ENCODE peak calls at places on chromosomes 4 and X, in ten cellular contexts. One of them, this sample, is unnamed.

GRCh38 chr4:151888367-151888866 is 127.6 kb upstream of the GATB start:
- DNase-seq in transverse colon: no peak
- DNase-seq in fibroblast of lung: no peak
- DNase-seq in AG10803: no peak
- DNase-seq in foreskin fibroblast: no peak
- DNase-seq in OCI-LY7: no peak
- DNase-seq in pancreas: no peak
- DNase-seq in fibroblast of the aortic adventitia: no peak
- DNase-seq in heart left ventricle: no peak
- DNase-seq in A549: no peak
- DNase-seq in this sample: no peak

GRCh38 chr4:174437324-174437723 is 85.0 kb downstream of the HPGD start:
- DNase-seq in AG10803: peak; percentile 84
- DNase-seq in transverse colon: no peak
- DNase-seq in fibroblast of the aortic adventitia: peak; percentile 94
- DNase-seq in A549: peak; percentile 43
- DNase-seq in OCI-LY7: no peak
- DNase-seq in pancreas: no peak
- DNase-seq in heart left ventricle: no peak
- DNase-seq in foreskin fibroblast: peak; percentile 33
- DNase-seq in fibroblast of lung: peak; percentile 96
- DNase-seq in this sample: peak; percentile 48

GRCh38 chr4:157664726-157665125 is 444.2 kb downstream of the GRIA2 start:
- DNase-seq in foreskin fibroblast: peak; percentile 41
- DNase-seq in pancreas: no peak
- DNase-seq in A549: no peak
- DNase-seq in fibroblast of the aortic adventitia: peak; percentile 12
- DNase-seq in heart left ventricle: no peak
- DNase-seq in fibroblast of lung: peak; percentile 74
- DNase-seq in AG10803: peak; percentile 49
- DNase-seq in OCI-LY7: no peak
- DNase-seq in transverse colon: no peak
- DNase-seq in this sample: peak; percentile 17

GRCh38 chrX:44344194-44344593 is 722 bp upstream of the EFHC2 start:
- DNase-seq in A549: no peak
- DNase-seq in foreskin fibroblast: no peak
- DNase-seq in AG10803: no peak
- DNase-seq in pancreas: no peak
- DNase-seq in fibroblast of the aortic adventitia: no peak
- DNase-seq in heart left ventricle: peak; percentile 55
- DNase-seq in transverse colon: peak; percentile 38
- DNase-seq in OCI-LY7: no peak
- DNase-seq in fibroblast of lung: no peak
- DNase-seq in this sample: no peak

GRCh38 chrX:76428243-76429130 is 977 bp downstream of the MAGEE1 start:
- DNase-seq in heart left ventricle: peak; percentile 54
- DNase-seq in fibroblast of lung: no peak
- DNase-seq in OCI-LY7: no peak
- DNase-seq in foreskin fibroblast: no peak
- DNase-seq in AG10803: no peak
- DNase-seq in pancreas: peak; percentile 15
- DNase-seq in fibroblast of the aortic adventitia: no peak
- DNase-seq in transverse colon: peak; percentile 14
- DNase-seq in A549: no peak
- DNase-seq in this sample: no peak

GRCh38 chr4:113613503-113613902 is 148.0 kb downstream of the CAMK2D start:
- DNase-seq in A549: no peak
- DNase-seq in heart left ventricle: no peak
- DNase-seq in AG10803: no peak
- DNase-seq in foreskin fibroblast: no peak
- DNase-seq in fibroblast of the aortic adventitia: no peak
- DNase-seq in transverse colon: no peak
- DNase-seq in pancreas: no peak
- DNase-seq in fibroblast of lung: peak; percentile 7
- DNase-seq in OCI-LY7: no peak
- DNase-seq in this sample: no peak

GRCh38 chr4:145839151-145839550 is 99.5 kb downstream of the ZNF827 start:
- DNase-seq in fibroblast of the aortic adventitia: no peak
- DNase-seq in OCI-LY7: no peak
- DNase-seq in transverse colon: no peak
- DNase-seq in foreskin fibroblast: no peak
- DNase-seq in fibroblast of lung: peak; percentile 83
- DNase-seq in A549: no peak
- DNase-seq in heart left ventricle: no peak
- DNase-seq in pancreas: no peak
- DNase-seq in AG10803: no peak
- DNase-seq in this sample: peak; percentile 10

GRCh38 chrX:7389576-7389975 is 241.6 kb upstream of the PUDP start:
- DNase-seq in OCI-LY7: no peak
- DNase-seq in A549: no peak
- DNase-seq in transverse colon: no peak
- DNase-seq in foreskin fibroblast: peak; percentile 20
- DNase-seq in AG10803: peak; percentile 11
- DNase-seq in pancreas: no peak
- DNase-seq in heart left ventricle: no peak
- DNase-seq in fibroblast of the aortic adventitia: no peak
- DNase-seq in fibroblast of lung: no peak
- DNase-seq in this sample: no peak

GRCh38 chr4:2058264-2059033 is 678 bp upstream of the NAT8L start:
- DNase-seq in OCI-LY7: no peak
- DNase-seq in pancreas: no peak
- DNase-seq in foreskin fibroblast: no peak
- DNase-seq in heart left ventricle: peak; percentile 36
- DNase-seq in fibroblast of lung: no peak
- DNase-seq in A549: peak; percentile 49
- DNase-seq in transverse colon: no peak
- DNase-seq in AG10803: no peak
- DNase-seq in fibroblast of the aortic adventitia: no peak
- DNase-seq in this sample: no peak

GRCh38 chr4:2061208-2062131 is 2.3 kb downstream of the NAT8L start:
- DNase-seq in fibroblast of the aortic adventitia: no peak
- DNase-seq in AG10803: no peak
- DNase-seq in pancreas: no peak
- DNase-seq in OCI-LY7: no peak
- DNase-seq in transverse colon: no peak
- DNase-seq in foreskin fibroblast: no peak
- DNase-seq in heart left ventricle: peak; percentile 57
- DNase-seq in fibroblast of lung: no peak
- DNase-seq in A549: no peak
- DNase-seq in this sample: no peak

GRCh38 chr4:2060578-2061207 is 1.6 kb downstream of the NAT8L start:
- DNase-seq in fibroblast of the aortic adventitia: no peak
- DNase-seq in foreskin fibroblast: no peak
- DNase-seq in heart left ventricle: peak; percentile 54
- DNase-seq in AG10803: no peak
- DNase-seq in OCI-LY7: no peak
- DNase-seq in A549: no peak
- DNase-seq in transverse colon: peak; percentile 32
- DNase-seq in fibroblast of lung: no peak
- DNase-seq in pancreas: no peak
- DNase-seq in this sample: no peak

GRCh38 chr4:2059034-2059725 is at the start of gene NAT8L:
- DNase-seq in pancreas: peak; percentile 45
- DNase-seq in fibroblast of the aortic adventitia: no peak
- DNase-seq in AG10803: no peak
- DNase-seq in foreskin fibroblast: no peak
- DNase-seq in A549: peak; percentile 48
- DNase-seq in transverse colon: no peak
- DNase-seq in fibroblast of lung: no peak
- DNase-seq in heart left ventricle: peak; percentile 54
- DNase-seq in OCI-LY7: peak; percentile 22
- DNase-seq in this sample: peak; percentile 12

DNA sequence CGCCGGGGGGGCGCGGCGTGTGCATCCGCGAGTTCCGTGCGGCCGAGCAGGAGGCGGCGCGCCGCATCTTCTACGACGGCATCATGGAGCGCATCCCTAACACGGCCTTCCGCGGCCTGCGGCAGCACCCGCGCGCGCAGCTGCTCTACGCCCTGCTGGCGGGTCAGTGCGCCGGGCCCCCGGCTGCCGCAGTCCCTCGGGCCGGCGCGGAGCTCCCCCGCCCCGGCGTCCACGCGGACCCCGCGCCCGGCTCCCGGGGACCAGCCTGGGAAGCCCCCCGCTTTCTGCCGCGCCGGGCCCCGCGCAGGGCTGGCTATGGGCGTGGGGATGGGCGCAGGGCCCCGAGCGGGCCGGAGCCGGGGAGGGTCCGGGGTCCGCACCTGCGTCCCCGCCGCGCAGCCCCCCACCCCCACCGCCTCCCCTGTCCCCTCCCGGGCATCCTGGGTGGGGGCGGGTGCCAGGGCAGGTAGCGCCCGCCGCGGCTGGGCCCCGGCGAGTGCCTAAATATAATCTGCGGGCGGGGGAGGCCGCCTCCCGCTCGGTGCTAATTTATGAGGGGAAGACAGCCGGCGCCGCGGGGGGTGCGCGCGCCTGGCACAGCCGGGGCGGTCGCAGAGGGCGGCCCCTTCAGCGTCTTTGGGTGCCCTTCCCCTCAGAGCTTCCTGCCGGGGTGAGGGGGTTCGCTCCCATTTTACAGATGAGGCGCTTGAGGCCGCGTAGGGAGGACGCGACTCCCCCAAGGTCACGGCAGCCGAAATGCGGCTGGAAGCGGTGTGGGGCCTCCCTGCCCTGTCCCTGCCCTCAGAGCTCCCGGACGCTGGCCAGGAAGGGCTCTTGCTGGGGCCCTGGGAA is 825 bp downstream of the NAT8L start:
- DNase-seq in fibroblast of lung: no peak
- DNase-seq in transverse colon: no peak
- DNase-seq in heart left ventricle: peak; percentile 54
- DNase-seq in pancreas: no peak
- DNase-seq in fibroblast of the aortic adventitia: no peak
- DNase-seq in foreskin fibroblast: no peak
- DNase-seq in OCI-LY7: no peak
- DNase-seq in AG10803: no peak
- DNase-seq in A549: no peak
- DNase-seq in this sample: peak; percentile 6
- H3K4me3 ChIP-seq in fibroblast of lung: no peak overlapping the region
- H3K4me3 ChIP-seq in transverse colon: no peak overlapping the region
- H3K4me3 ChIP-seq in heart left ventricle: no peak overlapping the region
- H3K4me3 ChIP-seq in pancreas: peak overlapping the region; percentile 45
- H3K4me3 ChIP-seq in fibroblast of the aortic adventitia: no peak overlapping the region
- H3K4me3 ChIP-seq in foreskin fibroblast: no peak overlapping the region
- H3K4me3 ChIP-seq in OCI-LY7: no peak overlapping the region
- H3K4me3 ChIP-seq in AG10803: no peak overlapping the region
- H3K4me3 ChIP-seq in A549: peak overlapping the region; percentile 92
- H3K4me3 ChIP-seq in this sample: no peak overlapping the region

GRCh38 chrX:153706799-153707198 is 17.4 kb downstream of the BCAP31 start:
- DNase-seq in heart left ventricle: no peak
- DNase-seq in transverse colon: no peak
- DNase-seq in fibroblast of the aortic adventitia: no peak
- DNase-seq in pancreas: no peak
- DNase-seq in A549: no peak
- DNase-seq in foreskin fibroblast: no peak
- DNase-seq in OCI-LY7: no peak
- DNase-seq in fibroblast of lung: no peak
- DNase-seq in AG10803: no peak
- DNase-seq in this sample: no peak

GRCh38 chrX:153709726-153710674 is 14.2 kb downstream of the BCAP31 start:
- DNase-seq in foreskin fibroblast: no peak
- DNase-seq in AG10803: no peak
- DNase-seq in fibroblast of the aortic adventitia: no peak
- DNase-seq in fibroblast of lung: no peak
- DNase-seq in pancreas: no peak
- DNase-seq in OCI-LY7: no peak
- DNase-seq in heart left ventricle: peak; percentile 33
- DNase-seq in transverse colon: no peak
- DNase-seq in A549: no peak
- DNase-seq in this sample: no peak

GRCh38 chrX:153704021-153704526 is 16.3 kb downstream of the SLC6A8 start:
- DNase-seq in fibroblast of lung: no peak
- DNase-seq in AG10803: no peak
- DNase-seq in transverse colon: no peak
- DNase-seq in foreskin fibroblast: no peak
- DNase-seq in heart left ventricle: peak; percentile 40
- DNase-seq in fibroblast of the aortic adventitia: no peak
- DNase-seq in pancreas: peak; percentile 7
- DNase-seq in OCI-LY7: no peak
- DNase-seq in A549: no peak
- DNase-seq in this sample: no peak

GRCh38 chrX:153707406-153707805 is 16.8 kb downstream of the BCAP31 start:
- DNase-seq in transverse colon: no peak
- DNase-seq in foreskin fibroblast: no peak
- DNase-seq in A549: no peak
- DNase-seq in fibroblast of the aortic adventitia: no peak
- DNase-seq in AG10803: no peak
- DNase-seq in pancreas: no peak
- DNase-seq in heart left ventricle: no peak
- DNase-seq in OCI-LY7: no peak
- DNase-seq in fibroblast of lung: no peak
- DNase-seq in this sample: no peak

GRCh38 chrX:153708415-153708814 is 15.8 kb downstream of the BCAP31 start:
- DNase-seq in fibroblast of lung: peak; percentile 82
- DNase-seq in transverse colon: peak; percentile 81
- DNase-seq in foreskin fibroblast: peak; percentile 68
- DNase-seq in A549: peak; percentile 73
- DNase-seq in heart left ventricle: peak; percentile 71
- DNase-seq in OCI-LY7: peak; percentile 31
- DNase-seq in pancreas: peak; percentile 80
- DNase-seq in AG10803: peak; percentile 65
- DNase-seq in fibroblast of the aortic adventitia: peak; percentile 75
- DNase-seq in this sample: peak; percentile 82
- TF ChIP-seq CTCF in fibroblast of lung: peak; percentile 60
- TF ChIP-seq CTCF in transverse colon: peak; percentile 66
- TF ChIP-seq CTCF in foreskin fibroblast: peak; percentile 63
- TF ChIP-seq CTCF in A549: peak; percentile 63
- TF ChIP-seq CTCF in heart left ventricle: peak; percentile 70
- TF ChIP-seq CTCF in OCI-LY7: peak; percentile 63
- TF ChIP-seq CTCF in pancreas: peak; percentile 35
- TF ChIP-seq CTCF in AG10803: peak; percentile 60
- TF ChIP-seq CTCF in fibroblast of the aortic adventitia: peak; percentile 67
- TF ChIP-seq CTCF in this sample: peak; percentile 64

DNA sequence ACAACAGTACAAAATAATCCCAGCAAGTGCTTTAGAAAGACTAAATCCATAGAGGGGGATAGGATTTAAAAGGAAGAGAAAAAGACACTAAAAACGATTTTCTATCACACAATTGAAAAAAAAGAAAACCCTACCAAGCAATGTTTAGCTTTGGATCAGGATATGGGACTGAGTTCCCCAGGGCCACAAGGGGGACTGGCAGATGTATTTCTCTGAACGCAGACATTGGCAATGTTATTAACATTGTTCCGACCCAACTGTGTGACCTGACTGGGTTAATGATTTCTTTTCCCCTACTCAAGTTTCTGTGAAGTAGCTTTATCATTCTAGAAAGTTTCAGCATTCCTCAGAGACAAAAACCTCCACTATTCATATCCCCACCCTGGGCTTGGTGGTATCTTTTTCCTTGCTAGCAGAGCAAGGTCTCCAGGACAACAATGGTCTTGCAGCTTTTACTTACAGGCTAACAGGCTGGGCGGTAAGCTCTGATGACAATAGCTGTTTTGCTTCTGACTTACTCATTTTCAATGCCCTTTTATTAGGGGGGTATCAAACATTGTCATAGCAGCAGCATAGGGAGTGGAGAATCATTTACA is 25.8 kb downstream of the SLC7A11 start:
- DNase-seq in OCI-LY7: no peak
- DNase-seq in fibroblast of lung: no peak
- DNase-seq in A549: no peak
- DNase-seq in heart left ventricle: no peak
- DNase-seq in fibroblast of the aortic adventitia: no peak
- DNase-seq in AG10803: no peak
- DNase-seq in pancreas: no peak
- DNase-seq in transverse colon: no peak
- DNase-seq in foreskin fibroblast: no peak
- DNase-seq in this sample: no peak
- H3K4me3 ChIP-seq in OCI-LY7: no peak overlapping the region
- H3K4me3 ChIP-seq in fibroblast of lung: no peak overlapping the region
- H3K4me3 ChIP-seq in A549: peak overlapping the region; percentile 10
- H3K4me3 ChIP-seq in heart left ventricle: no peak overlapping the region
- H3K4me3 ChIP-seq in fibroblast of the aortic adventitia: no peak overlapping the region
- H3K4me3 ChIP-seq in AG10803: no peak overlapping the region
- H3K4me3 ChIP-seq in pancreas: no peak overlapping the region
- H3K4me3 ChIP-seq in transverse colon: no peak overlapping the region
- H3K4me3 ChIP-seq in foreskin fibroblast: no peak overlapping the region
- H3K4me3 ChIP-seq in this sample: no peak overlapping the region

GRCh38 chrX:153493085-153493484 is 1.7 kb upstream of the BGN start:
- DNase-seq in AG10803: no peak
- DNase-seq in heart left ventricle: no peak
- DNase-seq in A549: no peak
- DNase-seq in foreskin fibroblast: no peak
- DNase-seq in transverse colon: no peak
- DNase-seq in fibroblast of the aortic adventitia: no peak
- DNase-seq in OCI-LY7: no peak
- DNase-seq in fibroblast of lung: no peak
- DNase-seq in pancreas: no peak
- DNase-seq in this sample: no peak

GRCh38 chrX:153494061-153494460 is 719 bp upstream of the BGN start:
- DNase-seq in AG10803: no peak
- DNase-seq in OCI-LY7: no peak
- DNase-seq in transverse colon: no peak
- DNase-seq in heart left ventricle: no peak
- DNase-seq in A549: no peak
- DNase-seq in fibroblast of the aortic adventitia: peak; percentile 21
- DNase-seq in pancreas: no peak
- DNase-seq in foreskin fibroblast: no peak
- DNase-seq in fibroblast of lung: peak; percentile 26
- DNase-seq in this sample: no peak

GRCh38 chrX:153495362-153495751 is 577 bp downstream of the BGN start:
- DNase-seq in pancreas: no peak
- DNase-seq in heart left ventricle: no peak
- DNase-seq in transverse colon: no peak
- DNase-seq in foreskin fibroblast: no peak
- DNase-seq in fibroblast of lung: peak; percentile 39
- DNase-seq in A549: no peak
- DNase-seq in OCI-LY7: no peak
- DNase-seq in AG10803: no peak
- DNase-seq in fibroblast of the aortic adventitia: peak; percentile 66
- DNase-seq in this sample: peak; percentile 22

GRCh38 chrX:153495903-153496629 is 1.3 kb downstream of the BGN start:
- DNase-seq in transverse colon: no peak
- DNase-seq in OCI-LY7: no peak
- DNase-seq in pancreas: no peak
- DNase-seq in fibroblast of the aortic adventitia: no peak
- DNase-seq in A549: no peak
- DNase-seq in AG10803: no peak
- DNase-seq in fibroblast of lung: no peak
- DNase-seq in heart left ventricle: no peak
- DNase-seq in foreskin fibroblast: no peak
- DNase-seq in this sample: no peak

DNA sequence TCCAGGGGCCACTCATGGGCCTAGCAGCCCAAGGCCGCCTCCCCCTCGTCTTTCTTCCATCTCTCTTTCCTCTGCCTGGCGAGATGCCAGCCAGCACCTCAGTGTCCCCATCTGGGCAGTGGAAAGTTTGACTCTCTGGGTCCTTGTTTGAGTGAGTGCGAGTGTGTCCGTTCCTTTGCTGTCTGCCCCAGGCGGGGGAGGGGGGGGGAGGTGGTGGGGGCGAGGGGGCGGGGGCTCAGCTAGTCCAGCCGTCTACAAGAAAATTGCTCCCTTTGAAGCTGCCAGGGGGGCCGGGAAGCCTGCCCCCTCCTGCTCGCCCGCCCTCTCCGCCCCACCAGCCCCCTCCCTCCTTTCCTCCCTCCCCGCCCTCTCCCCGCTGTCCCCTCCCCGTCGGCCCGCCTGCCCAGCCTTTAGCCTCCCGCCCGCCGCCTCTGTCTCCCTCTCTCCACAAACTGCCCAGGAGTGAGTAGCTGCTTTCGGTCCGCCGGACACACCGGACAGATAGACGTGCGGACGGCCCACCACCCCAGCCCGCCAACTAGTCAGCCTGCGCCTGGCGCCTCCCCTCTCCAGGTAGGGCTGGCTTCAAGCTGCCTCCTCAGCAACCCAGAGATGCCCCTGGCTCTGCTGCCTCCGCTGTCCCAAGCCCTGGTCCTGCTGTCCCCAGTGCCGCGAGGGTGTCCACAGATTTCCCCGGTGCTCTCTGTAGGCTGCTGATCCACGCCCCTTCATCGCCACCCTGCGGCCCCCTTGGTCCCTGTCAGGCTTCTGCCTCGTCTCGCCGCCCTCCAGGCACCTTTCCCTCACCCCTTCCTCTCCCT is at the start of gene BGN:
- DNase-seq in fibroblast of lung: peak; percentile 78
- DNase-seq in foreskin fibroblast: peak; percentile 42
- DNase-seq in fibroblast of the aortic adventitia: peak; percentile 68
- DNase-seq in A549: peak; percentile 15
- DNase-seq in pancreas: no peak
- DNase-seq in OCI-LY7: no peak
- DNase-seq in transverse colon: no peak
- DNase-seq in heart left ventricle: peak; percentile 78
- DNase-seq in AG10803: no peak
- DNase-seq in this sample: peak; percentile 38
- TF ChIP-seq CTCF in fibroblast of lung: peak; percentile 43
- TF ChIP-seq CTCF in foreskin fibroblast: peak; percentile 43
- TF ChIP-seq CTCF in fibroblast of the aortic adventitia: peak; percentile 50
- TF ChIP-seq CTCF in A549: no peak
- TF ChIP-seq CTCF in pancreas: no peak
- TF ChIP-seq CTCF in OCI-LY7: no peak
- TF ChIP-seq CTCF in transverse colon: no peak
- TF ChIP-seq CTCF in heart left ventricle: no peak
- TF ChIP-seq CTCF in AG10803: peak; percentile 50
- TF ChIP-seq CTCF in this sample: peak; percentile 37